ENCODE peak calls at places on chromosomes 11 and 22, in seven cellular contexts. One of them, this sample, is unnamed.
A peak's percentile ranks its signal among the peaks of the same experiment; 100 is the strongest.

GRCh38 chr22:18104566-18104965 is 6.0 kb upstream of the TUBA8 start:
- DNase-seq in tibial nerve: no peak
- DNase-seq in psoas muscle: no peak
- DNase-seq in RWPE1: no peak
- DNase-seq in heart right ventricle: no peak
- DNase-seq in fibroblast of lung: peak; percentile 26
- DNase-seq in pancreas: no peak
- DNase-seq in this sample: no peak

GRCh38 chr11:92750794-92751193 is 218.7 kb upstream of the MTNR1B start:
- DNase-seq in tibial nerve: no peak
- DNase-seq in psoas muscle: no peak
- DNase-seq in RWPE1: no peak
- DNase-seq in heart right ventricle: no peak
- DNase-seq in fibroblast of lung: no peak
- DNase-seq in pancreas: no peak
- DNase-seq in this sample: no peak

GRCh38 chr22:28799834-28800307 is 498 bp downstream of the XBP1 start:
- DNase-seq in tibial nerve: peak; percentile 55
- DNase-seq in psoas muscle: peak; percentile 85
- DNase-seq in RWPE1: peak; percentile 41
- DNase-seq in heart right ventricle: peak; percentile 71
- DNase-seq in fibroblast of lung: peak; percentile 55
- DNase-seq in pancreas: peak; percentile 51
- DNase-seq in this sample: peak; percentile 71

GRCh38 chr11:110762596-110762995 is 50.4 kb upstream of the ARHGAP20 start:
- DNase-seq in tibial nerve: no peak
- DNase-seq in psoas muscle: no peak
- DNase-seq in RWPE1: no peak
- DNase-seq in heart right ventricle: no peak
- DNase-seq in fibroblast of lung: no peak
- DNase-seq in pancreas: no peak
- DNase-seq in this sample: no peak

GRCh38 chr22:30411780-30412179 is 13.8 kb upstream of the MTFP1 start:
- DNase-seq in tibial nerve: no peak
- DNase-seq in psoas muscle: no peak
- DNase-seq in RWPE1: peak; percentile 30
- DNase-seq in heart right ventricle: no peak
- DNase-seq in fibroblast of lung: no peak
- DNase-seq in pancreas: no peak
- DNase-seq in this sample: no peak

GRCh38 chr11:73578786-73579185 is 19.1 kb downstream of the FAM168A start:
- DNase-seq in tibial nerve: no peak
- DNase-seq in psoas muscle: no peak
- DNase-seq in RWPE1: no peak
- DNase-seq in heart right ventricle: no peak
- DNase-seq in fibroblast of lung: peak; percentile 20
- DNase-seq in pancreas: no peak
- DNase-seq in this sample: no peak

GRCh38 chr11:75966546-75967287 is 151.7 kb downstream of the UVRAG start:
- DNase-seq in tibial nerve: no peak
- DNase-seq in psoas muscle: no peak
- DNase-seq in RWPE1: peak; percentile 65
- DNase-seq in heart right ventricle: no peak
- DNase-seq in fibroblast of lung: peak; percentile 71
- DNase-seq in pancreas: no peak
- DNase-seq in this sample: no peak

GRCh38 chr22:31575190-31575589 is 78.9 kb downstream of the SFI1 start:
- DNase-seq in tibial nerve: no peak
- DNase-seq in psoas muscle: no peak
- DNase-seq in RWPE1: no peak
- DNase-seq in heart right ventricle: no peak
- DNase-seq in fibroblast of lung: no peak
- DNase-seq in pancreas: no peak
- DNase-seq in this sample: no peak

GRCh38 chr11:62602141-62603071 is 741 bp upstream of the MTA2 start:
- DNase-seq in tibial nerve: peak; percentile 62
- DNase-seq in psoas muscle: peak; percentile 85
- DNase-seq in RWPE1: peak; percentile 79
- DNase-seq in heart right ventricle: peak; percentile 65
- DNase-seq in fibroblast of lung: peak; percentile 21
- DNase-seq in pancreas: peak; percentile 68
- DNase-seq in this sample: peak; percentile 73

GRCh38 chr11:1455032-1455762 is 31.4 kb downstream of the MOB2 start:
- DNase-seq in tibial nerve: no peak
- DNase-seq in psoas muscle: no peak
- DNase-seq in RWPE1: no peak
- DNase-seq in heart right ventricle: no peak
- DNase-seq in fibroblast of lung: no peak
- DNase-seq in pancreas: no peak
- DNase-seq in this sample: no peak

GRCh38 chr11:1451781-1452470 is 34.7 kb downstream of the MOB2 start:
- DNase-seq in tibial nerve: no peak
- DNase-seq in psoas muscle: no peak
- DNase-seq in RWPE1: no peak
- DNase-seq in heart right ventricle: no peak
- DNase-seq in fibroblast of lung: no peak
- DNase-seq in pancreas: no peak
- DNase-seq in this sample: no peak

GRCh38 chr11:1454576-1454975 is 32.0 kb downstream of the MOB2 start:
- DNase-seq in tibial nerve: no peak
- DNase-seq in psoas muscle: no peak
- DNase-seq in RWPE1: no peak
- DNase-seq in heart right ventricle: no peak
- DNase-seq in fibroblast of lung: no peak
- DNase-seq in pancreas: no peak
- DNase-seq in this sample: no peak

GRCh38 chr11:1452744-1453143 is 33.8 kb downstream of the MOB2 start:
- DNase-seq in tibial nerve: no peak
- DNase-seq in psoas muscle: no peak
- DNase-seq in RWPE1: no peak
- DNase-seq in heart right ventricle: no peak
- DNase-seq in fibroblast of lung: no peak
- DNase-seq in pancreas: no peak
- DNase-seq in this sample: no peak

DNA sequence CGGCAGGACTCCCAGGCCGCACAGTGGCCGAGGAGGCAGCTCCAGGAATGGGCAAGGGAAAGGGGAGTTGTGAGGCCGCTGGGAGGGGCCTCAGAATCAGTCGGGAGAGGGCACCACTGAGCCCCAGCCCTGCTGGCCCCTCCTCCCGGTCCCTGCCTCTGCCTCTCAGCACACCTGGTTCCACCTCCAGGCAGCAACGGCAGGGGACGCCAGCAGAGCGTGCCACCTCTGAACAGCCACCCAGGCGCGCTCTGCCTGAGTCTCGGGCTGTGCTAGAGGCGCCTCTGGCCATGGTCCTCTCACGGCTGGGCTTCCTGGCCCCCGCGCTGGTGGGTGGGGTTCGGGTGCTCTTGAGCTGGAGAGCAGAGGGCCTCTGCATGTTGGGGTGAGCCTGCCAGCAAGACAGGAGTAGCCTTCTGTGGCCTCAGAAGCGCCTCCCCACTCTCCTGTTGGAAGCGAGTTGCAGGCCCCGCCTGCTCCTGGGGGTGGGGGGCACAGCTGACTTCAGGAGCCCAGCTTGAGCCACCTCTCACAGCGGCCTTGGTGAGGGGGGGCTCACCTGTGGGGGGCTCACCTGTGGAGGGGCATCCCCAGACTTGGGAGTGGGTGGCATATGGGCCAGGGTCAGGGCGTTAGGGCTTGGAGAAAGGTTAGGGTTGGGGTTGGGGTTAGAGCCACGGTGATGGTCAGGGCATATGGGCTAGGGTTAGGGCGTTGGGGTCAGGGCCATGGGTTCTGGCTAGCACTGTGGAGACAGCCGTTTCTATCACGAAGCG is 32.8 kb downstream of the MOB2 start:
- DNase-seq in tibial nerve: no peak
- DNase-seq in psoas muscle: no peak
- DNase-seq in RWPE1: peak; percentile 56
- DNase-seq in heart right ventricle: no peak
- DNase-seq in fibroblast of lung: no peak
- DNase-seq in pancreas: peak; percentile 56
- DNase-seq in this sample: no peak
- TF ChIP-seq CTCF in tibial nerve: no peak
- TF ChIP-seq CTCF in psoas muscle: peak; percentile 35
- TF ChIP-seq CTCF in RWPE1: peak; percentile 26
- TF ChIP-seq CTCF in heart right ventricle: peak; percentile 64
- TF ChIP-seq CTCF in fibroblast of lung: no peak
- TF ChIP-seq CTCF in pancreas: peak; percentile 12
- TF ChIP-seq CTCF in this sample: peak; percentile 56

DNA sequence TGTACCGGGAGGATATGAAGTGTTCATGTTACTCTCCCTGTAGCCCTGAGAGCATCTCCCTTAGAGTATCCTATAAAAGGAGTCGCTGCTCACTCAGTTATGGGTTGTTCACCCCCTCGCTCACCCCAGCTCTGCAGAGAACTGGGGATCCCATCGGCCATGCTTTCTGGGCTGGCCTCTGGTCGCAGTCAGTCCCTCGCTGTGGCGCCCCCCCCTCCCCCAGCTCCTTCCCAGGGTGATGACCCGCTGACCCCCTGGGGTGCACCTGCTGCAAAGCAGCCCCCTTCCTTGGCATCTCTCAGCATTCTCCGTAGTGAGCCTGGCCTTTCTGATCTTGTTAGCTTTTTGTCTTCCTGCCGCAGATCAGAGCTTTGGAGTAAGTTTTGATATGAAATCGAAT is 10.3 kb upstream of the PARVG start:
- DNase-seq in tibial nerve: no peak
- DNase-seq in psoas muscle: peak; percentile 37
- DNase-seq in RWPE1: no peak
- DNase-seq in heart right ventricle: no peak
- DNase-seq in fibroblast of lung: no peak
- DNase-seq in pancreas: no peak
- DNase-seq in this sample: no peak
- H3K27ac ChIP-seq in tibial nerve: peak overlapping the region; percentile 43
- H3K27ac ChIP-seq in psoas muscle: no peak overlapping the region
- H3K27ac ChIP-seq in RWPE1: no peak overlapping the region
- H3K27ac ChIP-seq in heart right ventricle: no peak overlapping the region
- H3K27ac ChIP-seq in fibroblast of lung: no peak overlapping the region
- H3K27ac ChIP-seq in pancreas: no peak overlapping the region
- H3K27ac ChIP-seq in this sample: no peak overlapping the region

DNA sequence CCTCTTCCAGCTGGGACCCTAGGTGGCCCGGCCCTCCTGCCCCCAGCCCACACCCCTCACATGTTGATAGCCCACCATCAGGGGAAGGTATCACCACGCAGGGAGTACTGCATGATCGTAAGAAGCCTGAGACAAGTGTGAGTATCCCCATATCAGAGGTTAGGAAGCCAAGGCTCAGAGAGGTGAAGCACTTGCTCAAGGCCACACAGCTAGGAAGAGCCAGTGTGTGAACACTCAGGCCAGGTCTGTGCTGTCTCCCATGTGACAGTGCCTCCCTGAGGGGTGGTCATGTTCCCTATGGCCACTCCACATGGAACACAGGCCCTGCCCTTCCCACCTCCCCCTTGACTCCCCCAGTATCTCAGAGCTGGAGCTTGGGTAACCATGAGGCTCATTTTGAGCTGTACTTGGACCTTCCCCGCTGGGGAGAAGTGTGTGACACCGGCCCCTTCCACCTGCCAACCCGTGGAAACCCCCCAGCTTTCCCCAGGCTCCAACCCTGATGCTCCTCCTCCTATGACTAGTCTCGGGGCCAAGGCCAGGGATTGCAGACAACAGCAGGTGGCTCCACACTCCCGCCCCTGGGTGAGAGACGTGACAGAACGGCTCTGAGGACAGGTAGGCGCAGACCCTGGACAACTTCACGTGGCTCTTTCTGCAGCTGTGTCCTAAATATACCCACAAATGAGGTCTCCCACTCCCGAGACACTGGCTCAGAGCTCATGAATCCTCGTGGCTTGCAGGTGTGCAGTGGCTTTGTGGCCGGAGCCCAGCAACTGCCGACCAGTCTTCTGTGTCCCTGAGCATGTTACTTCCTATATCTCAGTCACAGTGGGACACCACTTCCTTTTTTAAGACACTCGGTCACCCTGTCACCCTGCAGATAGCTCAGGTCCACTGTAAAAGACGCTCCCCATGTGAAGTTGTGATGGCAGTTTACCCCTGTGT is 55.3 kb downstream of the NECTIN1 start:
- DNase-seq in tibial nerve: no peak
- DNase-seq in psoas muscle: no peak
- DNase-seq in RWPE1: no peak
- DNase-seq in heart right ventricle: no peak
- DNase-seq in fibroblast of lung: no peak
- DNase-seq in pancreas: no peak
- DNase-seq in this sample: no peak
- TF ChIP-seq CTCF in tibial nerve: no peak
- TF ChIP-seq CTCF in psoas muscle: no peak
- TF ChIP-seq CTCF in RWPE1: no peak
- TF ChIP-seq CTCF in heart right ventricle: no peak
- TF ChIP-seq CTCF in fibroblast of lung: no peak
- TF ChIP-seq CTCF in pancreas: no peak
- TF ChIP-seq CTCF in this sample: no peak

GRCh38 chr11:35088226-35088625 is 50.7 kb upstream of the CD44 start:
- DNase-seq in tibial nerve: no peak
- DNase-seq in psoas muscle: no peak
- DNase-seq in RWPE1: no peak
- DNase-seq in heart right ventricle: no peak
- DNase-seq in fibroblast of lung: no peak
- DNase-seq in pancreas: peak; percentile 53
- DNase-seq in this sample: no peak

GRCh38 chr11:35088676-35089075 is 50.3 kb upstream of the CD44 start:
- DNase-seq in tibial nerve: no peak
- DNase-seq in psoas muscle: no peak
- DNase-seq in RWPE1: peak; percentile 53
- DNase-seq in heart right ventricle: no peak
- DNase-seq in fibroblast of lung: peak; percentile 59
- DNase-seq in pancreas: peak; percentile 45
- DNase-seq in this sample: no peak

GRCh38 chr11:35089724-35090505 is 49.1 kb upstream of the CD44 start:
- DNase-seq in tibial nerve: no peak
- DNase-seq in psoas muscle: no peak
- DNase-seq in RWPE1: no peak
- DNase-seq in heart right ventricle: no peak
- DNase-seq in fibroblast of lung: no peak
- DNase-seq in pancreas: no peak
- DNase-seq in this sample: no peak

GRCh38 chr11:35085766-35086165 is 53.2 kb upstream of the CD44 start:
- DNase-seq in tibial nerve: no peak
- DNase-seq in psoas muscle: no peak
- DNase-seq in RWPE1: no peak
- DNase-seq in heart right ventricle: no peak
- DNase-seq in fibroblast of lung: no peak
- DNase-seq in pancreas: no peak
- DNase-seq in this sample: no peak

DNA sequence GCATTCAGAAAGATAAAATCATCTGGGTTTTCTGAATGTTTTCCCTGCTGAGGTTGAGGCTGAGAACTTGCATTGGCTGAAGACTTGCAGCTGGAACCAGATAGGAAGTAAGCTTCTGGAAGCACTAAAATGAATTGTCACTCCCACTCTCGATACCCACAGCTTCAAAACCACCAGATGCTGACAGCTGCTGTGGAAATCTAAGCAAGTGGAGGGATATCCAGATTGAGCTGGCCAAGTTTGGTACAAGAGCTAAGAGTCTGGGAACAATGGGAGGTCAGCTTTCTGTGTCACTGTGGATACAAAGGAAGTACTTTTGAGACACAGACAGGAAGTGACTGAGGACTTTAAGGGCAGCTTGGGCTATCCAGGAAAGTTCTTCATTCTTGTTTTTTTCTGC is 51.3 kb upstream of the CD44 start:
- DNase-seq in tibial nerve: no peak
- DNase-seq in psoas muscle: no peak
- DNase-seq in RWPE1: no peak
- DNase-seq in heart right ventricle: peak; percentile 77
- DNase-seq in fibroblast of lung: peak; percentile 55
- DNase-seq in pancreas: no peak
- DNase-seq in this sample: no peak
- H3K27ac ChIP-seq in tibial nerve: no peak overlapping the region
- H3K27ac ChIP-seq in psoas muscle: peak overlapping the region; percentile 50
- H3K27ac ChIP-seq in RWPE1: no peak overlapping the region
- H3K27ac ChIP-seq in heart right ventricle: peak overlapping the region; percentile 49
- H3K27ac ChIP-seq in fibroblast of lung: no peak overlapping the region
- H3K27ac ChIP-seq in pancreas: no peak overlapping the region
- H3K27ac ChIP-seq in this sample: no peak overlapping the region